ENCODE peak calls at places on chromosomes 6 and 20, in six cellular contexts. C, Z, X, P, M and A are unnamed samples.

GRCh38 chr20:16098890-16099639 is 474.2 kb downstream of the KIF16B start:
- DNase-seq in C (no peak), Z (peak), X (no peak), P (no peak), M (no peak), A (no peak)

GRCh38 chr6:41778895-41779294 is 805 bp downstream of the FRS3 start:
- DNase-seq in C (no peak), Z (no peak), X (no peak), P (no peak), M (no peak), A (no peak)

GRCh38 chr6:125038925-125039324 is 76.7 kb downstream of the RNF217 start:
- DNase-seq in C (no peak), Z (no peak), X (no peak), P (no peak), M (no peak), A (no peak)

GRCh38 chr20:47972916-47973309 is 187.6 kb upstream of the SULF2 start:
- DNase-seq in C (no peak), Z (no peak), X (no peak), P (no peak), M (no peak), A (no peak)

GRCh38 chr6:25993038-25993684 is 30.6 kb downstream of the TRIM38 start:
- DNase-seq in C (no peak), Z (no peak), X (no peak), P (no peak), M (no peak), A (no peak)

GRCh38 chr6:156890627-156891300 is 113.6 kb downstream of the ARID1B start:
- DNase-seq in C (peak), Z (no peak), X (no peak), P (no peak), M (no peak), A (peak)

GRCh38 chr20:59817846-59818245 is 115.6 kb downstream of the SYCP2 start:
- DNase-seq in C (no peak), Z (no peak), X (no peak), P (no peak), M (no peak), A (no peak)

GRCh38 chr6:141033101-141033500 is 1099.6 kb upstream of the GJE1 start:
- DNase-seq in C (peak), Z (no peak), X (no peak), P (no peak), M (no peak), A (no peak)

GRCh38 chr6:168294901-168295300 is 24.7 kb downstream of the DACT2 start:
- DNase-seq in C (no peak), Z (no peak), X (no peak), P (no peak), M (no peak), A (no peak)

GRCh38 chr6:134676307-134677281 is 273.3 kb downstream of the ALDH8A1 start:
- DNase-seq in C (peak), Z (peak), X (no peak), P (no peak), M (peak), A (peak)

GRCh38 chr6:98516869-98517268 is 317.5 kb upstream of the POU3F2 start:
- DNase-seq in C (no peak), Z (no peak), X (no peak), P (peak), M (no peak), A (no peak)

GRCh38 chr6:73506246-73506645 is 14.6 kb downstream of the EEF1A1 start:
- DNase-seq in C (no peak), Z (no peak), X (no peak), P (no peak), M (no peak), A (peak)

GRCh38 chr20:22004946-22005345 is 299.5 kb downstream of the PAX1 start:
- DNase-seq in C (no peak), Z (no peak), X (no peak), P (no peak), M (peak), A (no peak)

GRCh38 chr20:59042151-59042795 is at the start of gene PRELID3B:
- DNase-seq in C (no peak), Z (peak), X (no peak), P (no peak), M (peak), A (peak)

GRCh38 chr6:30684386-30685156 is 1.9 kb downstream of the PPP1R18 start:
- DNase-seq in C (peak), Z (peak), X (no peak), P (no peak), M (no peak), A (peak)

GRCh38 chr6:40328376-40328987 is 258.7 kb downstream of the LRFN2 start:
- DNase-seq in C (no peak), Z (peak), X (no peak), P (no peak), M (peak), A (no peak)

GRCh38 chr20:45341939-45342862 is 6.0 kb downstream of the SDC4 start:
- DNase-seq in C (peak), Z (peak), X (no peak), P (no peak), M (peak), A (peak)

GRCh38 chr6:5159162-5159561 is 74.0 kb downstream of the PPP1R3G start:
- DNase-seq in C (no peak), Z (no peak), X (no peak), P (no peak), M (peak), A (no peak)

GRCh38 chr6:33620584-33621395 is at the start of gene ITPR3:
- DNase-seq in C (peak), Z (peak), X (no peak), P (no peak), M (no peak), A (peak)

GRCh38 chr20:43459022-43459942 is 1.6 kb downstream of the SRSF6 start:
- DNase-seq in C (peak), Z (peak), X (no peak), P (peak), M (no peak), A (peak)

GRCh38 chr6:118678866-118679265 is 27.5 kb upstream of the CEP85L start:
- DNase-seq in C (peak), Z (no peak), X (no peak), P (no peak), M (no peak), A (no peak)

GRCh38 chr20:48957053-48957481 is 35.6 kb downstream of the ARFGEF2 start:
- DNase-seq in C (no peak), Z (peak), X (no peak), P (no peak), M (no peak), A (no peak)

GRCh38 chr6:41505084-41506049 is 40.8 kb upstream of the FOXP4 start:
- DNase-seq in C (peak), Z (peak), X (no peak), P (no peak), M (no peak), A (peak)

GRCh38 chr6:113291751-113292445 is 565.2 kb upstream of the MARCKS start:
- DNase-seq in C (peak), Z (no peak), X (no peak), P (no peak), M (no peak), A (no peak)

GRCh38 chr20:57022306-57022705 is 244.1 kb downstream of the BMP7 start:
- DNase-seq in C (no peak), Z (peak), X (peak), P (no peak), M (no peak), A (no peak)

GRCh38 chr20:38302721-38303120 is 1.2 kb upstream of the BPI start:
- DNase-seq in C (no peak), Z (no peak), X (no peak), P (no peak), M (no peak), A (no peak)

GRCh38 chr6:34178361-34179105 is 32.6 kb upstream of the GRM4 start:
- DNase-seq in C (no peak), Z (no peak), X (no peak), P (no peak), M (no peak), A (no peak)

GRCh38 chr20:38363004-38363747 is 16.9 kb downstream of the LBP start:
- DNase-seq in C (no peak), Z (no peak), X (no peak), P (no peak), M (no peak), A (no peak)

GRCh38 chr20:61437280-61438206 is 185.5 kb downstream of the CDH4 start:
- DNase-seq in C (peak), Z (peak), X (no peak), P (peak), M (no peak), A (peak)

GRCh38 chr20:37451616-37452015 is 69.4 kb upstream of the NNAT start:
- DNase-seq in C (no peak), Z (no peak), X (no peak), P (no peak), M (no peak), A (no peak)

GRCh38 chr6:128519931-128520435 is 416 bp downstream of the PTPRK start:
- DNase-seq in C (no peak), Z (peak), X (no peak), P (peak), M (no peak), A (no peak)
- H3K18ac ChIP-seq in C (peak), Z (peak), X (peak), P (peak), M (peak), A (peak)

DNA sequence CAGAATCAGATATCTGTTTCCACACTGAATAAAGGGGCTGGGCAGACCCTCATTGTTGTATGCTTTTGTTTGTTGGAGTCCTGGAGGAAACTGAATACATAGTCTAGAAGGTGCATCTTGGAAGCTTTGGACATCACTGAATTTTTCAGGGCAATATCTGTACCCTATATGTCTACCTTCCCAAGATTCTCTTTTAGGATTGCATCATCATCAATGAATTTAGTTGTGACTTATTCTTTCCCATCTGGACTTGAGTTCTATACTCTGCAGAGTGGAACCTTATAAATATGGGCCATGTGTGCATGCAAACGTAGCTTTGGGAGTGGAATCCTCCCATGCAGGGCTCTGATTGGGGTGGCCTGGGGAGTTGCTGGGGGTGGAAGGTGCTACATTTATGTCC is 60.7 kb upstream of the PROKR2 start:
- DNase-seq in C (no peak), Z (no peak), X (no peak), P (no peak), M (no peak), A (no peak)
- H3K9ac ChIP-seq in C (no peak), Z (no peak), X (no peak), P (no peak), M (no peak), A (no peak)

GRCh38 chr6:143450453-143451362 is at the start of the genes ADAT2 and PEX3:
- DNase-seq in C (peak), Z (peak), X (peak), P (peak), M (peak), A (peak)

GRCh38 chr6:143451531-143451930 is 926 bp downstream of the PEX3 start:
- DNase-seq in C (no peak), Z (peak), X (no peak), P (no peak), M (peak), A (peak)

GRCh38 chr6:143449731-143450452 is 603 bp downstream of the ADAT2 start:
- DNase-seq in C (peak), Z (peak), X (no peak), P (peak), M (no peak), A (peak)

GRCh38 chr6:143443096-143443495 is 7.4 kb downstream of the ADAT2 start:
- DNase-seq in C (no peak), Z (no peak), X (no peak), P (no peak), M (no peak), A (no peak)

GRCh38 chr6:143449082-143449481 is 1.4 kb downstream of the ADAT2 start:
- DNase-seq in C (no peak), Z (no peak), X (no peak), P (no peak), M (no peak), A (no peak)
- H3K4me3 ChIP-seq in C (no peak), Z (no peak), X (peak), P (no peak), M (no peak), A (no peak)

DNA sequence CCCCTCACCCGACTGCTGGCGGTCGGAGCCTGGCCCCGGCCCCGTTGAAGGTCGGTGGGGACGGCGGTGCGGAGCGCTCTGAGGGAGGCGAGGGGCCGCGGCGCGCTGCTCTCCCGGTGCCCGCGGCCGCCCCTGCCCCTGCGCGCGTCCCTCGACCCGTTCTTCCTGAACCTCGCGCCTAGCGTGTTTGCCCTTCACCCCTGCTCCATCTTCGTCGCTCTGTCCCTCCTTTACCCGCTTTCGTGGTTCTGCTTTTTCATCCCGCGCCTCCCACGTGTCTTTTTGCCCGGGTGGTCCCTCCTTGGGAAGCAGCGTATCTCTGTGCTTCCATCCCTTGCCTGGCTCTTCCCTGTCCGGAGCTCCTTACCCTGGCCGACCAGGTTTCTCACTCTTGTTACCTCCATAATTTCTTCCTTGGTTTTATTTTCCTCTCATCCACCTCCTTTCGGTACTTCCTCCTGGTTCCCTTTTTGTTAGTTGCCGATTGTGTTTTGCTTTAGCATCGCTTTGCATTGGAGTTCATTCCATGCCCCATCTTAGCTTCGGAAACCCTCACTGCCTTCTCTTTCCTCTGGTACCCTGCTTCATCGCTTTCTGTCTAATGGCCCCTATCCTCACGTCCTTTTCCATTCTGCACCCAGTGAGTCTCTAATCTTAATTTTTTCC is 654 bp downstream of the FAM135A start:
- DNase-seq in C (no peak), Z (peak), X (no peak), P (peak), M (peak), A (peak)
- H3K18ac ChIP-seq in C (peak), Z (peak), X (no peak), P (peak), M (peak), A (peak)

DNA sequence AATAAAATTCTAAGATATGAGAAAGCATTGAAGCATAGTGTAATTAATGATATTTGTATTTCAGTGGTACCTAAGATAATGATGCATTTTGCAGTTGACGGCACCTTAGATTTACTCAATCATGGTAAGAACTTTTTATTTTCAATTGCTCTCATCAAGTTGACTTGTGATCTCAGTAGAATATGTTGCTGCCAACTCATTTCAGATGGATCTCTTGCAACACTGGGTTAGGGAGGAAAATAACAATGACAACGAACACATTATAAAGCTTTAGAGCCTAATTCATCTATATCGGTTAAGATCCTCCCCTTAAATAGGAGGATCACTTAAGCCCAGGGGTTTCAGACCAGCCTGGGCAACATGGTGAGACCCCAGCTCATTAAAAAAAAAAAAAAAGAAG is 18.1 kb upstream of the TBC1D22B start:
- DNase-seq in C (peak), Z (no peak), X (no peak), P (no peak), M (no peak), A (no peak)
- H3K9ac ChIP-seq in C (no peak), Z (no peak), X (no peak), P (no peak), M (no peak), A (peak)

DNA sequence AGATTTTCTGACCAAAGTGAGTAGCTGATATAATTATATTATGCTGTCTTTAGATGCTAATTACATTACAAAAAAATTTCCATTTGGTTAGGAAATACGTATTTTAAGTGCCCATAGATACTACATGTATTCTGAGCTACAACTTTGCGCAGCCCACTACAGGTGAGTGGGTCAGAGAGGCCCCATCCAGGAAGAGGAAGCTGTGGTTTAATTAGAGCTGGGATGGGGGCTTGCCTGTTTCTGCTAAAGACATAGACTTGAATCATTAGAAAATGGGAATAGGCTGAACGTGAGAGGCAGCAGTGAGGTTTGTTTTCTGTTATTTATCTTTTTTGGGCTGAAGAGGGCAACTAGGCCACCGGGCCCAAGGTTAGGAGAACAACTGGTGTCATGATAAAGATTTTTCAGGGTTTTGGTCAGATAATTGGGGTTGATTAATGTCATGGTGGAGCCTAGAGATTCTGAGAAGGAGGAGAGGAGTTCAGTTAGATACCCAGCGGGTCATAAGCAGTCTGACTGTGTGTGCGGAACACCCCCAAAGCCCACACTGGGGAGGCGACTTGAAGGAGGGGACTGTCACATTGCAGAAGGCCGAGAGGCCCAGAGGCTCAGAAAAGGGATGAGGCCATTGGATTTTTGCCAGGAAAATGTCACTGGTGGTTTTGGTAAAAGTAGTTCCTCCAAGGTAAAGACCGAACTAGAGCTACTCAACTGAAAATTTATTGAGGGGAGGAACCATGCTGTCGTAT is 14.6 kb upstream of the IRF4 start:
- DNase-seq in C (no peak), Z (no peak), X (no peak), P (no peak), M (no peak), A (no peak)
- H3K4me3 ChIP-seq in C (no peak), Z (no peak), X (no peak), P (no peak), M (no peak), A (no peak)